ENCODE peak calls at places on chromosomes 13 and 19, in six cellular contexts. Q, O, J, B, S and U are unnamed samples.

GRCh38 chr13:74217816-74218215 is 83.6 kb upstream of the KLF12 start:
- DNase-seq in Q (peak), O (no peak), J (no peak), B (no peak), S (no peak), U (no peak)

GRCh38 chr13:100483836-100484381 is 104.7 kb downstream of the GGACT start:
- DNase-seq in S (peak), O (no peak), Q (no peak), J (no peak), B (no peak), U (no peak)

GRCh38 chr13:35198821-35199220 is 256.8 kb downstream of the NBEA start:
- DNase-seq in Q (no peak), B (no peak), J (no peak), O (no peak), S (no peak), U (no peak)

GRCh38 chr13:101211261-101211660 is 205.0 kb downstream of the NALCN start:
- DNase-seq in S (no peak), B (no peak), Q (peak), O (no peak), J (no peak), U (no peak)

GRCh38 chr13:100235311-100235901 is 146.5 kb downstream of the PCCA start:
- DNase-seq in B (no peak), J (peak), S (peak), Q (peak), O (no peak), U (no peak)

GRCh38 chr13:30895773-30896172 is 10.3 kb upstream of the MEDAG start:
- DNase-seq in B (no peak), J (peak), O (no peak), S (peak), Q (peak), U (no peak)

GRCh38 chr19:14113762-14114414 is 3.7 kb downstream of the PRKACA start:
- DNase-seq in B (peak), O (no peak), S (no peak), J (no peak), Q (no peak), U (no peak)

GRCh38 chr19:51186323-51186722 is 38.6 kb upstream of the CD33 start:
- DNase-seq in O (no peak), B (no peak), Q (no peak), J (no peak), S (no peak), U (no peak)

GRCh38 chr13:50485979-50486935 is 357.2 kb downstream of the DLEU7 start:
- DNase-seq in S (peak), O (no peak), B (no peak), J (no peak), Q (peak), U (no peak)

GRCh38 chr19:1213391-1214286 is 8.1 kb downstream of the STK11 start:
- DNase-seq in J (peak), O (no peak), B (peak), S (no peak), Q (peak), U (peak)

GRCh38 chr19:34507414-34508067 is 26.0 kb downstream of the WTIP start:
- DNase-seq in O (no peak), Q (no peak), J (no peak), B (no peak), S (no peak), U (no peak)

GRCh38 chr13:93435651-93436050 is 209.0 kb downstream of the GPC6 start:
- DNase-seq in O (no peak), B (no peak), J (no peak), Q (no peak), S (no peak), U (no peak)

GRCh38 chr19:51719251-51719901 is 4.4 kb downstream of the HAS1 start:
- DNase-seq in J (no peak), O (no peak), Q (no peak), B (no peak), S (peak), U (no peak)

GRCh38 chr19:48913114-48913513 is 13.0 kb downstream of the NUCB1 start:
- DNase-seq in S (no peak), J (no peak), O (no peak), B (no peak), Q (no peak), U (no peak)

GRCh38 chr13:78997902-78998654 is 339.1 kb upstream of the OBI1 start:
- DNase-seq in Q (no peak), O (no peak), B (no peak), J (no peak), S (no peak), U (no peak)

GRCh38 chr13:79003989-79004550 is 345.1 kb upstream of the OBI1 start:
- DNase-seq in S (no peak), Q (no peak), J (no peak), O (no peak), B (no peak), U (no peak)

GRCh38 chr13:78993792-78994191 is 334.8 kb upstream of the OBI1 start:
- DNase-seq in Q (no peak), B (no peak), J (no peak), O (no peak), S (no peak), U (no peak)

GRCh38 chr13:78999494-78999893 is 340.5 kb upstream of the OBI1 start:
- DNase-seq in O (no peak), J (no peak), S (no peak), Q (no peak), B (no peak), U (no peak)

DNA sequence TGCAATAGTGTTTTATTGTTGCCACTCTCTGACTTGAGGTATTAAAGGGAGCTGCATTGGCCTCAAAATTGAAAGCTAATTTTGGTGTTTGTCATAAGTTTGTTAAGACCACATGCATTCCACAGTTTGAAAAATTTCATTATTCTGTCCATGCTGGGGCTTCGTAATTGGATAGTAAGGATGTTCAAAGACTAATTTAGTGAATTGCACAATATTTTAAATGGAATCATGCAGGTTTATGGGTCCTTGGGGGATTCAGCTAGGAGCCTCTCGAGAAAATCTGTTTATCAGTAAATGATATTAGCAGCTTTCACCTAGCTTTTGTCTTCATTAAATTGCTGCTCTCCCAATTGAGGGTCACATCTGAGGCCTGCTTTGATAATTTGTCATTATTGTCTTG is 339.8 kb upstream of the OBI1 start:
- DNase-seq in J (no peak), S (no peak), O (no peak), Q (no peak), B (no peak), U (no peak)
- H3K4me3 ChIP-seq in J (no peak), S (no peak), O (no peak), Q (no peak), B (no peak), U (no peak)

GRCh38 chr19:18433039-18433691 is 4.8 kb downstream of the ISYNA1 start:
- DNase-seq in J (no peak), O (no peak), S (no peak), B (no peak), Q (no peak), U (no peak)
- H3K4me3 ChIP-seq in J (peak), O (no peak), S (peak), B (peak), Q (peak), U (no peak)

DNA sequence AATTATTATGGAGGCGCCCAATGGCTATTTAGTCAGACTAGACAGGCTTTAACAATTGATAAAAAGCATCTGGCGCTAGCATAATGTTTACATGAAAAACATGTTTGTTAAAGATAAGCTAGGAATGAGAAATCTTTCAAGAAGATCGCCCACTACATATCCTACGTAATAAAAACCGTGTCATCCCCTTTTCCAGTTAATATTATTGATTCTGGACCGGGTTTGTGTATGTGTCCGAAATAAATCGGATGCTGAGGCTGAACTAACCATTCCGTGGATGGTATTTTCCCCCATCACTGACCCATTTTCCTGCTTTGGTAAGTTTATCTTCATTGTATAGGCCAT is 8.8 kb downstream of the COL4A1 start:
- DNase-seq in S (no peak), J (no peak), Q (no peak), O (no peak), B (no peak), U (no peak)
- H3K4me3 ChIP-seq in S (no peak), J (no peak), Q (no peak), O (no peak), B (no peak), U (no peak)

GRCh38 chr19:47240561-47240960 is 9.6 kb upstream of the BBC3 start:
- DNase-seq in S (no peak), B (no peak), J (no peak), Q (no peak), O (no peak), U (no peak)

GRCh38 chr19:47240996-47241918 is 10.3 kb upstream of the BBC3 start:
- DNase-seq in Q (peak), B (no peak), S (peak), J (peak), O (peak), U (peak)

GRCh38 chr19:47241919-47242644 is 11.1 kb upstream of the BBC3 start:
- DNase-seq in J (no peak), O (no peak), S (no peak), B (no peak), Q (no peak), U (no peak)

GRCh38 chr19:47239610-47240296 is 8.8 kb upstream of the BBC3 start:
- DNase-seq in B (no peak), O (no peak), Q (peak), S (peak), J (no peak), U (peak)

GRCh38 chr19:47239152-47239551 is 8.2 kb upstream of the BBC3 start:
- DNase-seq in J (no peak), Q (no peak), B (no peak), S (no peak), O (no peak), U (no peak)
- H3K4me3 ChIP-seq in J (peak), Q (peak), B (no peak), S (peak), O (no peak), U (peak)

GRCh38 chr13:41411060-41411459 is 46.3 kb upstream of the RGCC start:
- DNase-seq in S (no peak), O (no peak), B (no peak), Q (no peak), J (no peak), U (no peak)
- H3K4me3 ChIP-seq in S (no peak), O (no peak), B (no peak), Q (no peak), J (no peak), U (no peak)

GRCh38 chr13:20263393-20264044 is 31.4 kb upstream of the GJB6 start:
- DNase-seq in J (no peak), S (no peak), B (no peak), O (no peak), Q (no peak), U (no peak)

GRCh38 chr13:20254076-20254475 is 22.0 kb upstream of the GJB6 start:
- DNase-seq in Q (no peak), J (no peak), S (no peak), B (no peak), O (no peak), U (no peak)

GRCh38 chr13:20258963-20259288 is 26.8 kb upstream of the GJB6 start:
- DNase-seq in J (no peak), O (no peak), S (no peak), Q (no peak), B (no peak), U (no peak)

GRCh38 chr13:20258208-20258962 is 26.3 kb upstream of the GJB6 start:
- DNase-seq in B (no peak), J (peak), Q (no peak), S (no peak), O (no peak), U (no peak)
- H3K4me3 ChIP-seq in B (no peak), J (peak), Q (no peak), S (no peak), O (peak), U (no peak)

DNA sequence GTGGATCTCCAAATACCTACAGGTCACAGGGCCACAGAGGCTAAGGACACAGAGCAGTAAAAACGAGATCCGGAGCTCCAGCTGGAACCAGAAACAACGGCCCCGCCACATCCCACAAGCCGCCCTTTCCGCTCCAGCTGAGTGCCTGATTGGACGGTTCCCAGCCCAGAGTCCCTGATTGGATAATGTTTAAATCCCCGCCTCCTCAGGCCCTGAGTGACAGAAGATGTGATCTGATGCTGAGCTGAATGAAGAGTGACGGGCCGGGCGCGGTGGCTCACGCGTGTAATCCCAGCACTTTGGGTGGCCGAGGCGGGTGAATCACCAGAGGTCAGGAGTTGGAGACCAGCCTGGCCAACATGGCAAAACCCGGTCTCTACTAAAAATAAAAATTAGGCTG is at the start of gene ZNF99:
- DNase-seq in S (no peak), Q (no peak), O (no peak), J (peak), B (peak), U (peak)
- H3K4me3 ChIP-seq in S (no peak), Q (no peak), O (no peak), J (peak), B (peak), U (peak)

DNA sequence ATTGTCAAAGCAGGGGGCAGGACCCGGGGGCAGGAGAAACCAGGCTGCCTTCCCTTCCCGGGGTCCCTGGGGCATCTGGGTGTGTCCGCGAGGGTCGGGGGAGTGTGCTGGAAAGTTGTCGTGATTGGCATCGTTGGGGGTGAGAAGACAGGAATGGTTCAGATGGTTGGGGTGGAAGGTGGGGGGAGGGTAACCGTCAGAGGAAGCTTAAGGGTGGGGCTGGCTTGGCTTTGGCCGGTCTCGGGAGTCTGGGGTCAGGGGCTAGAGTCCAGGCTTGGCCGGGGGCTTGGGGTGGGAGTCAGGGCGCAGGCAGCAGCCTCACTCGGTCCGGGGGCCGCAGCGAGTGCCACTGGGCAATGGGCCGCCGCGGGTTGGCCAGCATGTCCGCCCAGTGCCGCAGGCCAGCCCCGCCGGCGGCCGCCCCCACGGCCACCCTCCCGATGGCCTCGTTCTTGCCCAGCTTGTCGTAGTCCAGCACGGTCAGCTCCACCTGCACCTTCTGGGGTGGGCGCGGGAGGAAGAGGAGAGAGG is 6.8 kb upstream of the DNAAF3 start:
- DNase-seq in O (no peak), S (no peak), J (no peak), Q (no peak), B (no peak), U (peak)
- H3K4me3 ChIP-seq in O (peak), S (peak), J (peak), Q (peak), B (no peak), U (peak)

GRCh38 chr19:2543463-2544442 is 67.8 kb downstream of the GADD45B start:
- DNase-seq in S (peak), J (peak), B (peak), Q (peak), O (peak), U (peak)
- H3K4me3 ChIP-seq in S (no peak), J (peak), B (no peak), Q (peak), O (no peak), U (no peak)

GRCh38 chr19:18000480-18000980 is 7.4 kb upstream of the ARRDC2 start:
- DNase-seq in O (no peak), S (no peak), Q (no peak), J (no peak), B (no peak), U (no peak)

GRCh38 chr19:17997969-17998826 is 9.8 kb upstream of the ARRDC2 start:
- DNase-seq in B (no peak), O (no peak), S (no peak), Q (no peak), J (no peak), U (peak)

GRCh38 chr19:17999685-18000479 is 8.1 kb upstream of the ARRDC2 start:
- DNase-seq in S (no peak), J (no peak), B (no peak), Q (no peak), O (no peak), U (no peak)

GRCh38 chr19:17996826-17997316 is 11.1 kb upstream of the ARRDC2 start:
- DNase-seq in B (peak), Q (peak), S (peak), O (peak), J (peak), U (peak)

DNA sequence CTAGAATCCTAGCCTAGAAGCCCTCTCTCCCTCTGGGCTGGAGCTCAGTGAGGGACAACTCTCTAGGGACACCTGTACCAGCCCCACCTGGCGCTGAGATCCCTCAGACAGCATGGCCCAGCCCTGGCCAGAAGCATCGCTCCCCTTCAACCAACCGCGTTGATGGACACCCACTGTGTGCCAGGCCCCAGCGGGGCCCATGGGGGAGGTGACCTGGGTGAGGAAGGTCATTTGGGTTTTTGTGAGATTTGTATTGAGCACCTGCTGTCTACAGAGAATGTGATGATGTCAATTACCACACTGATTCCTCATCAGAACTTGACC is 9.2 kb upstream of the ARRDC2 start:
- DNase-seq in S (no peak), J (no peak), Q (no peak), O (no peak), B (no peak), U (no peak)
- H3K4me3 ChIP-seq in S (no peak), J (no peak), Q (no peak), O (no peak), B (no peak), U (no peak)